ENCODE peak calls at places on chromosomes 11 and 22, in six cellular contexts. One of them, this sample, is unnamed.

GRCh38 chr22:39601180-39601535 is 30.6 kb downstream of the CACNA1I start:
- DNase-seq in WERI-Rb-1: no peak
- DNase-seq in mammary epithelial cell: no peak
- DNase-seq in right lobe of liver: no peak
- DNase-seq in breast epithelium: no peak
- DNase-seq in A673: no peak
- DNase-seq in this sample: no peak

GRCh38 chr11:126313826-126314225 is 10.0 kb downstream of the DCPS start:
- DNase-seq in WERI-Rb-1: no peak
- DNase-seq in mammary epithelial cell: no peak
- DNase-seq in right lobe of liver: no peak
- DNase-seq in breast epithelium: no peak
- DNase-seq in A673: no peak
- DNase-seq in this sample: no peak

GRCh38 chr11:109785714-109786113 is 307.5 kb upstream of the ZC3H12C start:
- DNase-seq in WERI-Rb-1: no peak
- DNase-seq in mammary epithelial cell: no peak
- DNase-seq in right lobe of liver: no peak
- DNase-seq in breast epithelium: no peak
- DNase-seq in A673: no peak
- DNase-seq in this sample: no peak

GRCh38 chr11:14700593-14700992 is 57.0 kb downstream of the PDE3B start:
- DNase-seq in WERI-Rb-1: no peak
- DNase-seq in mammary epithelial cell: no peak
- DNase-seq in right lobe of liver: no peak
- DNase-seq in breast epithelium: no peak
- DNase-seq in A673: no peak
- DNase-seq in this sample: no peak

GRCh38 chr11:12275818-12276217 is 101.6 kb upstream of the PARVA start:
- DNase-seq in WERI-Rb-1: no peak
- DNase-seq in mammary epithelial cell: no peak
- DNase-seq in right lobe of liver: no peak
- DNase-seq in breast epithelium: no peak
- DNase-seq in A673: no peak
- DNase-seq in this sample: no peak

GRCh38 chr11:47571895-47572294 is 6.5 kb downstream of the PTPMT1 start:
- DNase-seq in WERI-Rb-1: no peak
- DNase-seq in mammary epithelial cell: peak; percentile 57
- DNase-seq in right lobe of liver: no peak
- DNase-seq in breast epithelium: no peak
- DNase-seq in A673: no peak
- DNase-seq in this sample: no peak

GRCh38 chr11:1480191-1480554 is 6.4 kb downstream of the MOB2 start:
- DNase-seq in WERI-Rb-1: no peak
- DNase-seq in mammary epithelial cell: no peak
- DNase-seq in right lobe of liver: peak; percentile 7
- DNase-seq in breast epithelium: no peak
- DNase-seq in A673: no peak
- DNase-seq in this sample: no peak

GRCh38 chr11:66868726-66869291 is 11.9 kb downstream of the LRFN4 start:
- DNase-seq in WERI-Rb-1: peak; percentile 94
- DNase-seq in mammary epithelial cell: peak; percentile 43
- DNase-seq in right lobe of liver: peak; percentile 52
- DNase-seq in breast epithelium: peak; percentile 64
- DNase-seq in A673: peak; percentile 63
- DNase-seq in this sample: peak; percentile 73

GRCh38 chr11:1278766-1279673 is 30.4 kb downstream of the TOLLIP start:
- DNase-seq in WERI-Rb-1: no peak
- DNase-seq in mammary epithelial cell: no peak
- DNase-seq in right lobe of liver: no peak
- DNase-seq in breast epithelium: no peak
- DNase-seq in A673: no peak
- DNase-seq in this sample: no peak

GRCh38 chr11:96277696-96278038 is 65.3 kb downstream of the MAML2 start:
- DNase-seq in WERI-Rb-1: no peak
- DNase-seq in mammary epithelial cell: no peak
- DNase-seq in right lobe of liver: no peak
- DNase-seq in breast epithelium: no peak
- DNase-seq in A673: no peak
- DNase-seq in this sample: no peak

GRCh38 chr11:122697636-122698167 is 42.2 kb downstream of the UBASH3B start:
- DNase-seq in WERI-Rb-1: no peak
- DNase-seq in mammary epithelial cell: peak; percentile 77
- DNase-seq in right lobe of liver: no peak
- DNase-seq in breast epithelium: no peak
- DNase-seq in A673: peak; percentile 92
- DNase-seq in this sample: peak; percentile 47

GRCh38 chr11:132728026-132728425 is 804.3 kb downstream of the OPCML start:
- DNase-seq in WERI-Rb-1: no peak
- DNase-seq in mammary epithelial cell: no peak
- DNase-seq in right lobe of liver: no peak
- DNase-seq in breast epithelium: no peak
- DNase-seq in A673: no peak
- DNase-seq in this sample: no peak

GRCh38 chr11:127609025-127609788 is 608.6 kb upstream of the KIRREL3 start:
- DNase-seq in WERI-Rb-1: peak; percentile 32
- DNase-seq in mammary epithelial cell: no peak
- DNase-seq in right lobe of liver: no peak
- DNase-seq in breast epithelium: no peak
- DNase-seq in A673: no peak
- DNase-seq in this sample: no peak
- TF ChIP-seq CTCF in WERI-Rb-1: peak; percentile 31
- TF ChIP-seq CTCF in mammary epithelial cell: no peak
- TF ChIP-seq CTCF in right lobe of liver: peak; percentile 42
- TF ChIP-seq CTCF in breast epithelium: no peak
- TF ChIP-seq CTCF in A673: no peak
- TF ChIP-seq CTCF in this sample: no peak

GRCh38 chr11:31801298-31801702 is 9.8 kb downstream of the PAX6 start:
- DNase-seq in WERI-Rb-1: no peak
- DNase-seq in mammary epithelial cell: no peak
- DNase-seq in right lobe of liver: no peak
- DNase-seq in breast epithelium: no peak
- DNase-seq in A673: no peak
- DNase-seq in this sample: no peak

GRCh38 chr11:31802000-31802551 is 9.0 kb downstream of the PAX6 start:
- DNase-seq in WERI-Rb-1: no peak
- DNase-seq in mammary epithelial cell: no peak
- DNase-seq in right lobe of liver: no peak
- DNase-seq in breast epithelium: no peak
- DNase-seq in A673: no peak
- DNase-seq in this sample: no peak

GRCh38 chr11:31803813-31804438 is 7.2 kb downstream of the PAX6 start:
- DNase-seq in WERI-Rb-1: no peak
- DNase-seq in mammary epithelial cell: no peak
- DNase-seq in right lobe of liver: no peak
- DNase-seq in breast epithelium: no peak
- DNase-seq in A673: no peak
- DNase-seq in this sample: no peak

GRCh38 chr11:31802990-31803812 is 7.9 kb downstream of the PAX6 start:
- DNase-seq in WERI-Rb-1: no peak
- DNase-seq in mammary epithelial cell: no peak
- DNase-seq in right lobe of liver: no peak
- DNase-seq in breast epithelium: no peak
- DNase-seq in A673: no peak
- DNase-seq in this sample: no peak

DNA sequence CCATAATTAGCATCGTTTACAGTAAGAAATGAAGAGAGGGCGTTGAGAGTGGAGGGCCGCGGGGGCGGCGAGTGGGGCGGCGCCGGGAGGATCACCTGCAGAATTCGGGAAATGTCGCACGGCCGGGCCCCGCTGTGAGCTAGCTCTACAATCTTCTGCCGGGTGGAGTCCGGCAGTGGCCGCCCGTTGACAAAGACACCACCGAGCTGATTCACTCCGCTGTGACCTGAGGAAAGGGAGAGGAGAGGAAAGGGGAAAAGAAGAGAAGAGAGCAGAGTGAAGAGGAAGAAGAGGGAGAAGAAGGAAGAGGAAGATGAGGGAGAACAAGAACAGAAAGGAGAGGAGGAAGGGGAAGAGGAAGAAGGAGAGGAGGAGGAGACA is 8.5 kb downstream of the PAX6 start:
- DNase-seq in WERI-Rb-1: no peak
- DNase-seq in mammary epithelial cell: no peak
- DNase-seq in right lobe of liver: no peak
- DNase-seq in breast epithelium: no peak
- DNase-seq in A673: no peak
- DNase-seq in this sample: no peak
- H3K27ac ChIP-seq in WERI-Rb-1: no peak overlapping the region
- H3K27ac ChIP-seq in mammary epithelial cell: no peak overlapping the region
- H3K27ac ChIP-seq in right lobe of liver: no peak overlapping the region
- H3K27ac ChIP-seq in breast epithelium: no peak overlapping the region
- H3K27ac ChIP-seq in A673: no peak overlapping the region
- H3K27ac ChIP-seq in this sample: no peak overlapping the region

DNA sequence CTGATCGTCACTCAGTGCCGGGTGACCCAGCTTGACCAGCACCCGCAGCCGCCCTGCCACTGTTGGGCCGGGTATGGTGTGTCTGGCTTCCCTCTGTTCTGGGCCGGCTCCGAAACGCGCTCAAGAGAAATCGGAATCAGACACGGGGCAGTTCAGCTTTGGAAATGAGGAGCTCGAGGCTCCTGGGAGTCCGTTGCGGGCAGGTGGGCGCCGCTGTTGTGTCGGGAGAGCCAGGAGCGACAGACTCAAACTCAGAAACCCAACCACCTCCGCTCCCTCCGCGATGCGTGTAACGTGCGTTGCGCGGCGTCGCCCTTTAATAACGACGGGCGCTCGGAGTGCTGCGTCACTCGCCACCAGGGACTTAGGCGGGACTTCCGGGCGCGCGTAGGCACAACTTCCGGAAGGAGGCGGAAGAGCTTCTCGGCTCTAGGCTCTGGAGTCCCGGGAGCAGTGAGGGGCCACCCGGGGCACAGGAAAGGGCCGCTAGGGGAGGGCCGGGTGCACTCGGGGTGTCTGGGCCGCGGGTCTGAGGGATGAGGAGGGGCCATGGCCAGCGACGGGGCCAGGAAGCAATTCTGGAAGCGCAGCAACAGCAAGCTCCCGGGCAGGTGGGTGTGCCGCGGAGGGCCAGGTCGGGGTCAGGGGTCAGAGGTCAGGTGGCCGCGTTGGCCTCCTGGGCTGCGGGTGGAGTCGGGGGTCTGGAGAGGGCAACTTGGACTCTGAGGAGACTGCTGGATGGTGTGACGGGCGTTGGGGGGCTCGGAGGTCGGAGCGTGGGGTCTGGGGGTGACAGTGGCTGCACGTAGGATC is at the start of gene TBC1D22A:
- DNase-seq in WERI-Rb-1: peak; percentile 93
- DNase-seq in mammary epithelial cell: peak; percentile 88
- DNase-seq in right lobe of liver: peak; percentile 95
- DNase-seq in breast epithelium: peak; percentile 89
- DNase-seq in A673: peak; percentile 97
- DNase-seq in this sample: peak; percentile 92
- TF ChIP-seq CTCF in WERI-Rb-1: no peak
- TF ChIP-seq CTCF in mammary epithelial cell: peak; percentile 3
- TF ChIP-seq CTCF in right lobe of liver: no peak
- TF ChIP-seq CTCF in breast epithelium: peak; percentile 21
- TF ChIP-seq CTCF in A673: no peak
- TF ChIP-seq CTCF in this sample: no peak

GRCh38 chr11:113884361-113884836 is 9.0 kb upstream of the USP28 start:
- DNase-seq in WERI-Rb-1: peak; percentile 75
- DNase-seq in mammary epithelial cell: no peak
- DNase-seq in right lobe of liver: peak; percentile 28
- DNase-seq in breast epithelium: no peak
- DNase-seq in A673: no peak
- DNase-seq in this sample: no peak
- H3K27ac ChIP-seq in WERI-Rb-1: peak overlapping the region; percentile 80
- H3K27ac ChIP-seq in mammary epithelial cell: no peak overlapping the region
- H3K27ac ChIP-seq in right lobe of liver: no peak overlapping the region
- H3K27ac ChIP-seq in breast epithelium: no peak overlapping the region
- H3K27ac ChIP-seq in A673: no peak overlapping the region
- H3K27ac ChIP-seq in this sample: no peak overlapping the region

GRCh38 chr11:74683279-74683871 is 47.9 kb downstream of the CHRDL2 start:
- DNase-seq in WERI-Rb-1: no peak
- DNase-seq in mammary epithelial cell: no peak
- DNase-seq in right lobe of liver: no peak
- DNase-seq in breast epithelium: no peak
- DNase-seq in A673: peak; percentile 39
- DNase-seq in this sample: no peak
- TF ChIP-seq CTCF in WERI-Rb-1: no peak
- TF ChIP-seq CTCF in mammary epithelial cell: peak; percentile 49
- TF ChIP-seq CTCF in right lobe of liver: peak; percentile 32
- TF ChIP-seq CTCF in breast epithelium: peak; percentile 29
- TF ChIP-seq CTCF in A673: peak; percentile 61
- TF ChIP-seq CTCF in this sample: no peak

GRCh38 chr22:42754658-42755057 is 34.0 kb upstream of the A4GALT start:
- DNase-seq in WERI-Rb-1: no peak
- DNase-seq in mammary epithelial cell: peak; percentile 25
- DNase-seq in right lobe of liver: peak; percentile 71
- DNase-seq in breast epithelium: no peak
- DNase-seq in A673: no peak
- DNase-seq in this sample: no peak

GRCh38 chr22:42757475-42757874 is 36.8 kb upstream of the A4GALT start:
- DNase-seq in WERI-Rb-1: no peak
- DNase-seq in mammary epithelial cell: no peak
- DNase-seq in right lobe of liver: no peak
- DNase-seq in breast epithelium: no peak
- DNase-seq in A673: no peak
- DNase-seq in this sample: no peak

GRCh38 chr22:42752912-42753311 is 32.2 kb upstream of the A4GALT start:
- DNase-seq in WERI-Rb-1: no peak
- DNase-seq in mammary epithelial cell: no peak
- DNase-seq in right lobe of liver: no peak
- DNase-seq in breast epithelium: no peak
- DNase-seq in A673: no peak
- DNase-seq in this sample: no peak

GRCh38 chr22:42747701-42748513 is 27.2 kb upstream of the A4GALT start:
- DNase-seq in WERI-Rb-1: no peak
- DNase-seq in mammary epithelial cell: peak; percentile 72
- DNase-seq in right lobe of liver: no peak
- DNase-seq in breast epithelium: no peak
- DNase-seq in A673: peak; percentile 34
- DNase-seq in this sample: no peak

GRCh38 chr22:42752230-42752746 is 31.6 kb upstream of the A4GALT start:
- DNase-seq in WERI-Rb-1: no peak
- DNase-seq in mammary epithelial cell: no peak
- DNase-seq in right lobe of liver: no peak
- DNase-seq in breast epithelium: no peak
- DNase-seq in A673: no peak
- DNase-seq in this sample: no peak
- H3K27ac ChIP-seq in WERI-Rb-1: no peak overlapping the region
- H3K27ac ChIP-seq in mammary epithelial cell: no peak overlapping the region
- H3K27ac ChIP-seq in right lobe of liver: no peak overlapping the region
- H3K27ac ChIP-seq in breast epithelium: peak overlapping the region; percentile 78
- H3K27ac ChIP-seq in A673: no peak overlapping the region
- H3K27ac ChIP-seq in this sample: no peak overlapping the region

This sample was measured in CD4-positive, alpha-beta T cell.